ENCODE peak calls at places on chromosome 10, in seven cellular contexts. R is non-pigmented ciliary epithelial cell, G is NCI-H1694 treated with DMSO at 0.1 percent for 48 hours, S is heart left ventricle, L is GM12865, A is smooth muscle cell of the brain vasculature, M is C1 segment of cervical spinal cord. Q is an unnamed sample.

GRCh38 chr10:79139124-79139835 is 70.5 kb downstream of the ZMIZ1 start:
- DNase-seq in R (no peak), G (no peak), S (peak; percentile 89), L (no peak), A (peak; percentile 76), M (no peak), Q (no peak)

GRCh38 chr10:97714401-97715258 is 1.1 kb downstream of the MARVELD1 start:
- DNase-seq in R (no peak), G (peak; percentile 15), S (peak; percentile 84), L (peak; percentile 60), A (no peak), M (no peak), Q (no peak)

GRCh38 chr10:71663311-71663710 is 56.3 kb downstream of the C10orf105 start:
- DNase-seq in R (no peak), G (no peak), S (no peak), L (no peak), A (no peak), M (no peak), Q (no peak)

GRCh38 chr10:132514841-132515521 is 22.6 kb upstream of the INPP5A start:
- DNase-seq in R (no peak), G (no peak), S (no peak), L (no peak), A (no peak), M (no peak), Q (no peak)

GRCh38 chr10:78318305-78318704 is 284.6 kb downstream of the RPS24 start:
- DNase-seq in R (no peak), G (no peak), S (no peak), L (no peak), A (no peak), M (no peak), Q (no peak)

GRCh38 chr10:114258274-114258840 is 19.3 kb downstream of the VWA2 start:
- DNase-seq in R (no peak), G (no peak), S (no peak), L (peak; percentile 12), A (no peak), M (no peak), Q (no peak)

GRCh38 chr10:5561704-5562645 is 37.2 kb downstream of the CALML3 start:
- DNase-seq in R (no peak), G (no peak), S (no peak), L (no peak), A (no peak), M (no peak), Q (no peak)

GRCh38 chr10:44195120-44196007 is 189.5 kb downstream of the CXCL12 start:
- DNase-seq in R (peak; percentile 67), G (no peak), S (peak; percentile 75), L (no peak), A (peak; percentile 93), M (no peak), Q (no peak)

GRCh38 chr10:59234814-59235429 is 58.5 kb downstream of the PHYHIPL start:
- DNase-seq in R (peak; percentile 4), G (peak; percentile 36), S (no peak), L (peak; percentile 31), A (no peak), M (no peak), Q (no peak)

GRCh38 chr10:63759335-63759734 is 238.1 kb downstream of the REEP3 start:
- DNase-seq in R (no peak), G (no peak), S (no peak), L (no peak), A (no peak), M (no peak), Q (no peak)

GRCh38 chr10:18683427-18683826 is 24.2 kb downstream of the ARL5B start:
- DNase-seq in R (no peak), G (no peak), S (no peak), L (no peak), A (no peak), M (no peak), Q (no peak)

GRCh38 chr10:31929260-31929985 is 792 bp upstream of the ARHGAP12 start:
- DNase-seq in R (no peak), G (peak; percentile 33), S (peak; percentile 68), L (peak; percentile 55), A (no peak), M (no peak), Q (peak; percentile 9)

GRCh38 chr10:132408367-132408781 is 11.4 kb downstream of the PWWP2B start:
- DNase-seq in R (no peak), G (no peak), S (no peak), L (no peak), A (no peak), M (no peak), Q (no peak)

Q was measured in DMS 273 treated with DMSO at 0.1 percent for 48 hours.